ENCODE peak calls at places on chromosomes 4 and X, in seven cellular contexts. E, O, V, R, I, B and U are unnamed samples.

GRCh38 chrX:52988985-52989917 is 30.9 kb upstream of the FAM156A start:
- DNase-seq in B (peak; percentile 20), E (no peak), R (peak; percentile 67), I (no peak), O (no peak), V (no peak), U (no peak)

GRCh38 chrX:154369453-154370299 is 4.8 kb downstream of the FLNA start:
- DNase-seq in V (no peak), R (peak; percentile 84), E (peak; percentile 97), B (peak; percentile 89), O (peak; percentile 84), I (peak; percentile 62), U (peak; percentile 80)

GRCh38 chr4:5412296-5412695 is 296.1 kb downstream of the EVC2 start:
- DNase-seq in B (no peak), I (no peak), V (no peak), R (no peak), O (no peak), E (no peak), U (no peak)

GRCh38 chr4:26235500-26235899 is 85.3 kb upstream of the RBPJ start:
- DNase-seq in I (peak; percentile 40), B (peak; percentile 84), E (peak; percentile 72), O (peak; percentile 33), V (no peak), R (peak; percentile 49), U (peak; percentile 70)

GRCh38 chr4:13483142-13484044 is 747 bp downstream of the RAB28 start:
- DNase-seq in B (peak; percentile 91), I (peak; percentile 36), E (peak; percentile 79), R (peak; percentile 73), O (no peak), V (peak; percentile 1), U (peak; percentile 48)

GRCh38 chrX:86604620-86605019 is 456.4 kb downstream of the DACH2 start:
- DNase-seq in B (no peak), O (no peak), E (no peak), V (no peak), R (no peak), I (no peak), U (no peak)

GRCh38 chrX:70592091-70592490 is 147.5 kb downstream of the DLG3 start:
- DNase-seq in R (peak; percentile 84), E (peak; percentile 64), V (no peak), B (peak; percentile 84), I (no peak), O (no peak), U (no peak)

GRCh38 chrX:111728096-111728495 is 47.1 kb downstream of the ALG13 start:
- DNase-seq in V (no peak), R (no peak), E (no peak), I (no peak), B (peak; percentile 29), O (no peak), U (no peak)

GRCh38 chrX:75156537-75156945 is 458 bp upstream of the ABCB7 start:
- DNase-seq in O (no peak), V (no peak), I (no peak), R (peak; percentile 3), B (peak; percentile 44), E (peak; percentile 60), U (no peak)

GRCh38 chr4:94472056-94472826 is 20.5 kb downstream of the PDLIM5 start:
- DNase-seq in O (no peak), V (no peak), R (peak; percentile 43), I (no peak), B (peak; percentile 90), E (peak; percentile 74), U (no peak)

GRCh38 chr4:2297606-2298517 is 36.0 kb upstream of the MXD4 start:
- DNase-seq in V (no peak), I (no peak), O (no peak), E (no peak), R (no peak), B (no peak), U (no peak)

GRCh38 chr4:41334182-41334581 is 77.5 kb downstream of the UCHL1 start:
- DNase-seq in R (peak; percentile 25), I (peak; percentile 22), V (no peak), E (no peak), O (no peak), B (no peak), U (no peak)

GRCh38 chr4:147933316-147933715 is 201.4 kb downstream of the ARHGAP10 start:
- DNase-seq in O (no peak), R (no peak), E (no peak), I (no peak), V (no peak), B (no peak), U (no peak)

GRCh38 chrX:72023071-72023470 is 108.6 kb downstream of the RTL5 start:
- DNase-seq in O (no peak), V (no peak), E (no peak), R (no peak), B (no peak), I (peak; percentile 42), U (no peak)

GRCh38 chr4:147360301-147360700 is 120.6 kb upstream of the EDNRA start:
- DNase-seq in V (no peak), R (peak; percentile 74), I (peak; percentile 12), B (peak; percentile 79), O (no peak), E (peak; percentile 92), U (no peak)

GRCh38 chr4:178556796-178557195 is 1114.6 kb upstream of the AGA start:
- DNase-seq in I (no peak), V (no peak), B (no peak), R (no peak), O (no peak), E (no peak), U (no peak)

GRCh38 chrX:49160908-49161307 is 1.6 kb upstream of the MAGIX start:
- DNase-seq in V (no peak), E (no peak), R (no peak), I (no peak), B (no peak), O (no peak), U (no peak)

GRCh38 chrX:49153467-49153866 is 9.1 kb upstream of the MAGIX start:
- DNase-seq in V (no peak), B (no peak), O (no peak), I (no peak), R (no peak), E (no peak), U (no peak)

GRCh38 chrX:49155900-49156837 is 6.4 kb upstream of the MAGIX start:
- DNase-seq in B (peak; percentile 95), I (peak; percentile 87), V (peak; percentile 69), R (peak; percentile 78), E (peak; percentile 93), O (peak; percentile 91), U (peak; percentile 95)

GRCh38 chrX:49155243-49155899 is 7.2 kb upstream of the MAGIX start:
- DNase-seq in B (peak; percentile 79), V (no peak), O (no peak), I (peak; percentile 62), E (peak; percentile 80), R (peak; percentile 68), U (no peak)

DNA sequence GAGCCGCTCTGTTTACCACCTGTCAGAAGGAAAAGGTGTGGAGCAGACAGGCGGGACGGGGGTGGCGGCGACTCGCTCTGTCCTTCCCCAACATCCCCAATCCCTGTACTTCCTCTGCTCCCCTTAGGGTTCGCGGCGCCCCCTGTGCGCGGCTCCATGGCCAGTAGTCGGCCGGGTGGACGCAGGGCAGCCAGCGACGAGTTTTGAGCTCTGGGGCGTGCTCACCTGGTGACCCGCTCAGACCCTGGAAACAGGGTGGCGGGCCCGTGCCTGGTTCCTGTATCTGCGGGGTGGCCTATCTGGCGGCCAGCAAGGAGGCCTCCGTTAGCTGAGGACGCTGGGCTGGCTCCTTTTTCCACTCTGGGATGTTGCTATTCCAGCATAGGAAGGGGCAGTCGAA is 5.4 kb upstream of the MAGIX start:
- DNase-seq in R (no peak), E (no peak), O (no peak), V (no peak), I (no peak), B (no peak), U (no peak)
- H3K4me1 ChIP-seq in R (peaks cover 3% of the 10 kb centered on the region), E (no peaks in the 10 kb centered on the region), O (no peaks in the 10 kb centered on the region), V (peaks cover 7% of the 10 kb centered on the region), I (peaks cover 18% of the 10 kb centered on the region), B (peaks cover 4% of the 10 kb centered on the region), U (no peaks in the 10 kb centered on the region)

DNA sequence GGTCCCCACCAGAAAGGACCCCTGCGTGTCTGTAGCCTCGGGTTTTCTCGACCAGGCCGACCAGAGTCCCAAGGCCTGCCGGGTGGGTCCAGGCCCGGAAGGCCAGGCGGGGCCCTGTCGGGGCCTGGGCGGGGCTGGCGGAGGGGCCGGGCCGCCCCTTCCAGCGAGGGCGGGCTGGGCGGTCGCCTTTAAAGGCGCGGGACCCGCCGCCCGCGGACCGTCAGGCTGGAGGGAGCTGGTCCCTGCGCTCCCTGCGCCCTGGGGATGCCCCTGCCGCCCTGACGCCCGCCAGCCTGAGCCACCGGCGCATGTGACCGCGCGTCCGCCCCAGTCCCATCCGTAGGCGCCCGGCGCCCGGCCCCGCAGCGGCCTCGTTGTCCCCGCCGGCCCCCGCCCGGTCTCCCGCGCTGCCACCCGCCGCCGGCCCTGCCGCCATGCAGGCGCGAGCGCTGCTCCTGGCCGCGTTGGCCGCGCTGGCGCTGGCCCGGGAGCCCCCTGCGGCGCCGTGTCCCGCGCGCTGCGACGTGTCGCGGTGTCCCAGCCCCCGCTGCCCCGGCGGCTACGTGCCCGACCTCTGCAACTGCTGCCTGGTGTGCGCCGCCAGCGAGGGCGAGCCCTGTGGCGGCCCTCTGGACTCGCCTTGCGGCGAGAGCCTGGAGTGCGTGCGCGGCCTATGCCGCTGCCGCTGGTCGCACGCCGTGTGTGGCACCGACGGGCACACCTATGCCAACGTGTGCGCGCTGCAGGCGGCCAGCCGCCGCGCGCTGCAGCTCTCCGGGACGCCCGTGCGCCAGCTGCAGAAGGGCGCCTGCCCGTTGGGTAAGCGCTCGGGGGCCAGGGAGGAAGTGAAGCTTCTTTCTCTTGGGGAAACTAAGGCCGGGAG is at the start of gene HTRA3:
- DNase-seq in B (peak; percentile 56), V (no peak), R (no peak), O (peak; percentile 74), I (no peak), E (peak; percentile 86), U (peak; percentile 22)
- H3K4me3 ChIP-seq in B (peak within 1 kb of the TSS; percentile 63), V (no peak within 1 kb of the TSS), R (peak within 1 kb of the TSS; percentile 24), O (peak within 1 kb of the TSS; percentile 78), I (no peak within 1 kb of the TSS), E (peak within 1 kb of the TSS; percentile 22), U (no peak within 1 kb of the TSS)

DNA sequence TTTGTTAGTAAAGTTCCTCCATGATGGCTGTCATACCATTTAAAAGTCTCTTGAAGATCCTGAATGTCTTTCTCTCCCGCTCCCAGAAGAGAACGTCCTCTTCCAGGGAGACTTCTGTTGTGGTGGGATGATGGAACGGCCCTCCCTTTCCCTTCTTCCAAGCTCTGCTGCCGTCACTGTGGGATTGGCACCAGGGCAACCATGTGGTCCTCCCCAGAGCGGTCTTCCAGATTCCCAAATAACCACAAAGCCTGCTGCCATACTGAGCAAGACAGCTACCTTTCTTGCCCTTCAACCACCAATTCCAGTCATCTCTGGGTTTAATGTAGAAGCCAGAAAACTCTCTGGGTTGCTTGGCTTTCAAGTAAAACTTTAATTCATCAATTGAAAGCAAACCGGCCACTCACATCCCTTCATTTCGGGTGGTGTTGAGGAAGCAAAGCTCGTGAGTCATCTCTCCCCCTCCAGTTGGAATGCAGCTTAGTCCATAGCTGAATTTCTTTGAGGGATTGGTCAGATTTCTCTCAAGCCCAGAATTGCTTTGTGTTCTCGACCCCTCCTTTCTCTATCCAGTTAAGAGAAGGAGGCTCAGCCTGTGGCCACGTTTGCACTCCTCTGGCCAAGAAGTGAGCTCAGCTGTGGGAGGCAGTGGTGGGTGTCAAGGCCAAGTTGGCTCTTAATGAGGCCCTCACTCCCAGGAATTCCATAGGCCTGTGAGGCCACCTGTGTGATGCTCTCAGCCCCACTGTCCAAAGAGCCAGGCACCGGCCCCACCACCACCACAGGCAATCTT is 36.9 kb downstream of the FHDC1 start:
- DNase-seq in R (peak; percentile 82), E (peak; percentile 89), V (no peak), I (no peak), B (peak; percentile 94), O (no peak), U (no peak)
- H3K36me3 ChIP-seq in R (peaks cover 14% of the 10 kb centered on the region), E (no peaks in the 10 kb centered on the region), V (no peaks in the 10 kb centered on the region), I (no peaks in the 10 kb centered on the region), B (no peaks in the 10 kb centered on the region), O (no peaks in the 10 kb centered on the region), U (no peaks in the 10 kb centered on the region)

GRCh38 chrX:51776851-51777250 is 33.6 kb downstream of the GSPT2 start:
- DNase-seq in I (no peak), E (no peak), O (no peak), R (no peak), V (no peak), B (no peak), U (no peak)
- H3K4me1 ChIP-seq in I (no peaks in the 10 kb centered on the region), E (no peaks in the 10 kb centered on the region), O (no peaks in the 10 kb centered on the region), R (no peaks in the 10 kb centered on the region), V (no peaks in the 10 kb centered on the region), B (no peaks in the 10 kb centered on the region), U (no peaks in the 10 kb centered on the region)